ENCODE peak calls at places on chromosome 10, in nine cellular contexts. G, P, W, B, U, J, Y, E and V are unnamed samples.

GRCh38 chr10:62681211-62681940 is 123.1 kb upstream of the ADO start:
- DNase-seq in U (no peak), G (peak), W (no peak), J (no peak), Y (no peak), E (no peak), P (no peak), B (no peak), V (no peak)

GRCh38 chr10:105161767-105162166 is 520.7 kb downstream of the SORCS3 start:
- DNase-seq in W (no peak), J (no peak), U (no peak), B (no peak), E (no peak), Y (no peak), P (no peak), G (no peak), V (no peak)

GRCh38 chr10:68303849-68304412 is 27.9 kb upstream of the HNRNPH3 start:
- DNase-seq in B (no peak), G (no peak), E (no peak), P (no peak), U (no peak), Y (no peak), J (no peak), W (no peak), V (no peak)

GRCh38 chr10:50216418-50216817 is 34.9 kb downstream of the ASAH2 start:
- DNase-seq in E (no peak), U (no peak), Y (no peak), P (no peak), B (no peak), J (no peak), G (no peak), W (no peak), V (no peak)

GRCh38 chr10:819326-819725 is 112.2 kb downstream of the LARP4B start:
- DNase-seq in W (no peak), G (no peak), B (no peak), Y (no peak), P (no peak), E (no peak), U (peak), J (no peak), V (peak)

GRCh38 chr10:124332426-124332825 is 86.3 kb downstream of the OAT start:
- DNase-seq in J (no peak), U (peak), W (no peak), Y (peak), G (no peak), B (no peak), E (no peak), P (no peak), V (peak)

GRCh38 chr10:119520283-119520682 is 22.2 kb downstream of the RGS10 start:
- DNase-seq in P (no peak), J (no peak), U (no peak), W (no peak), Y (no peak), G (no peak), E (no peak), B (no peak), V (no peak)

GRCh38 chr10:63700935-63701263 is 179.7 kb downstream of the REEP3 start:
- DNase-seq in B (no peak), J (no peak), G (no peak), P (no peak), W (no peak), E (no peak), U (no peak), Y (no peak), V (no peak)

GRCh38 chr10:119980956-119981355 is 88.4 kb downstream of the SEC23IP start:
- DNase-seq in E (no peak), W (no peak), Y (no peak), P (no peak), J (no peak), G (no peak), U (no peak), B (no peak), V (no peak)

GRCh38 chr10:79610601-79611191 is at the start of gene SFTPA1:
- DNase-seq in Y (no peak), G (no peak), J (no peak), E (no peak), P (no peak), B (no peak), U (no peak), W (no peak), V (no peak)

GRCh38 chr10:70912556-70912955 is 24.2 kb upstream of the PCBD1 start:
- DNase-seq in P (no peak), Y (no peak), J (no peak), B (no peak), G (no peak), E (no peak), W (peak), U (no peak), V (no peak)

GRCh38 chr10:62763155-62763554 is 41.4 kb upstream of the ADO start:
- DNase-seq in W (no peak), P (no peak), U (no peak), B (no peak), G (no peak), J (no peak), E (no peak), Y (no peak), V (no peak)

GRCh38 chr10:74103560-74104248 is 46.9 kb downstream of the AP3M1 start:
- DNase-seq in P (peak), J (no peak), B (no peak), W (no peak), G (no peak), U (peak), E (no peak), Y (no peak), V (no peak)

GRCh38 chr10:79392506-79393176 is 45.4 kb downstream of the PPIF start:
- DNase-seq in B (no peak), G (no peak), W (peak), J (no peak), E (no peak), U (no peak), Y (no peak), P (no peak), V (no peak)

GRCh38 chr10:131845505-131846223 is 55.1 kb upstream of the PPP2R2D start:
- DNase-seq in P (no peak), J (no peak), B (no peak), Y (no peak), E (no peak), G (no peak), U (no peak), W (peak), V (no peak)

GRCh38 chr10:6591668-6592067 is 11.6 kb upstream of the PRKCQ start:
- DNase-seq in P (no peak), B (no peak), W (no peak), E (no peak), J (no peak), U (no peak), G (no peak), Y (no peak), V (no peak)

GRCh38 chr10:70902659-70903261 is 14.4 kb upstream of the PCBD1 start:
- DNase-seq in W (no peak), P (peak), Y (no peak), E (no peak), G (no peak), B (no peak), U (no peak), J (no peak), V (no peak)

GRCh38 chr10:22824520-22824919 is 103.3 kb upstream of the ARMC3 start:
- DNase-seq in Y (no peak), E (no peak), W (no peak), J (no peak), B (no peak), P (peak), U (no peak), G (no peak), V (no peak)

GRCh38 chr10:126049741-126050140 is 153.4 kb downstream of the FANK1 start:
- DNase-seq in Y (no peak), J (no peak), G (no peak), P (peak), B (no peak), U (peak), W (peak), E (no peak), V (peak)

GRCh38 chr10:60236869-60237524 is 152.7 kb downstream of the ANK3 start:
- DNase-seq in U (no peak), Y (no peak), W (peak), E (no peak), G (no peak), B (no peak), J (peak), P (no peak), V (no peak)

DNA sequence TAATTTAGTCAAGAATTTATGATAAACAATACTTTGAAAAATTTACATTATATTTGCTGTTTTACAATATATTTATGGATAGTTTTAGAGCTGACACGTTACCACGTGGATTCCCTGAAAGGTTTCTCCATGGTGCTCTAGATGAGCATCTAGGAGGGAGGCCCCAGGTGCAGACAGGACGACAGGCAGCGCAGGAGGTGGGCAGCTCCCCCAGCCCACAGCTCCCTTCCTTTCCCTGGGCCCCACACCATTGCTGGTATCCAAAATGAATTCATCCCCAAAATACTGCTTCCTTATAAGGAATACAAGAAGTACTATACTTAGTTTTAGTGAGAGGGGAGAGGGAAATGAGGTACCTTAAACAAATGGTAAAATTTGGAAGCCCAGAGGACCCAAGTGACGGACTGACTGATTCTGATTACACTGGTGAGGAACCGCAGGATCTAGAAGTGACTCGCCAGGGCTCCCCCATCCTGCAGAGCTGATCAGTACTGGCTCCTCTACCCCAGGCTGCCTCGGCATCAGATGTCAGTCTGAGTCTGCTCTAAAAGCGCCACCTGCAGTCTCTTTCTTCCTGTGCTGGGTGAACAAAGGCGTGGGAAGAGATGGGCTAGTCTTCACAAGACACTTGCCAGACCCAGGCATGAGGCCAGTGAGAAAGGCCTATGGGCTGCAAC is 89.2 kb downstream of the DLG5 start:
- DNase-seq in U (peak), W (no peak), J (no peak), B (no peak), G (peak), P (peak), E (peak), Y (no peak), V (no peak)
- TF ChIP-seq CTCF in U (peak), W (no peak), J (peak), B (no peak), G (no peak), P (peak), E (peak), Y (no peak), V (peak)

DNA sequence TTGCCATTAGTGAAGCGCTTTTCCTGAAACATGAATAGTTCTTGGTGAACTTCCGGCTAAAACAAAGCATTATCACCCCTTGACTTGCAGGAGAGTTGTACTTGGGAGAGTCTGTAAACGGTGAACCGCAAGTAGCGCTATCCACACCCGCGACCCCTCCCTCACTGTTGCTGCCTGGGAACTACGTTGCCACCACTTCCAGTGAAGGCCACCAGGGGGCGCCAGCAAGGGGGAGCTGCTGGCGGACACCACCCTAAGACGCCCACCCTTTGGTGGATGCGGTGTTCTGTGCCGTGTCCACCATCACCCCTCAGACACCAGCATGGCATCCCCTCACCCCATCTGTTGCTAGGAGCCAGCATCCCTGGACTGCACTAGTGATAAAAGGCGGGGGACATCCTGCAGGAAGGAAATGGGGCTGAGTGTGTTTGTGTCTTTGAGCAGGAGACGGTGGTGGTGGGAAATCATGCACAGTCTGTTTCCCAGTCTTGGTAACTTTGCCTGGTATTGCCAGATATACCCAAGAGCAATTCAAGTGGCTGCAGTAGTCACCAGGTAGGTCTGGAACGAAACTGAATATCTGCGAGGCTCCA is 298.2 kb downstream of the FRMD4A start:
- DNase-seq in P (no peak), U (no peak), B (no peak), Y (no peak), E (peak), W (peak), J (no peak), G (peak), V (no peak)
- TF ChIP-seq CTCF in P (peak), U (peak), B (peak), Y (peak), E (peak), W (peak), J (peak), G (peak), V (peak)

GRCh38 chr10:69885379-69886156 is 83.9 kb downstream of the COL13A1 start:
- DNase-seq in P (peak), J (no peak), U (no peak), G (no peak), E (no peak), Y (no peak), B (no peak), W (no peak), V (no peak)

GRCh38 chr10:69883680-69884375 is 82.1 kb downstream of the COL13A1 start:
- DNase-seq in J (no peak), E (no peak), G (no peak), U (no peak), W (no peak), Y (no peak), B (no peak), P (no peak), V (no peak)

GRCh38 chr10:69884686-69885085 is 83.0 kb downstream of the COL13A1 start:
- DNase-seq in P (no peak), J (no peak), G (no peak), B (no peak), U (no peak), Y (no peak), W (no peak), E (no peak), V (no peak)

GRCh38 chr10:69881202-69881601 is 79.5 kb downstream of the COL13A1 start:
- DNase-seq in P (no peak), U (no peak), Y (no peak), G (no peak), W (no peak), B (no peak), J (no peak), E (no peak), V (no peak)

DNA sequence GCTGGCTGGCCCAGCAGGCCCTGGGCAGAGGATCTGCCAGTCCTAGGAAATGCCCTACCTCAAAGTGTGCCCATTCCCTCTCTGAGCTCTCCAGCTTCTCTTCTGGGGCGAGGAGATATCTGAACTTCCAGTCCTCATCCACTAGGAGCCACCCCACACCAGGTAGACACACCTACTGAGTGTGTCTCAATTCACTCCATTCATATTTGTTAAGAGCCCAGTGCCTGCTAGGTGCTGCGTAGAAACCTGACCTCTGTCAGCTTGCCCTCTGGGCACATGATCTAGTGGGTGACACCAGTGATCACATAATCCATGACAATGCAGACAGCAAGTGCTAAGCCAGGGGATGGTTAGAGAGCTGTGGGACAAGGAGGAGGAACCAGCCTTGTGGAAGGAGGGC is 81.5 kb downstream of the COL13A1 start:
- DNase-seq in J (no peak), G (no peak), E (no peak), P (peak), Y (peak), B (no peak), W (no peak), U (no peak), V (no peak)
- TF ChIP-seq CTCF in J (peak), G (no peak), E (no peak), P (peak), Y (peak), B (no peak), W (peak), U (peak), V (no peak)

GRCh38 chr10:116740971-116741370 is 1.4 kb downstream of the HSPA12A start:
- DNase-seq in B (no peak), J (no peak), G (no peak), W (no peak), E (no peak), P (no peak), U (no peak), Y (no peak), V (no peak)

GRCh38 chr10:116741391-116742351 is 695 bp downstream of the HSPA12A start:
- DNase-seq in Y (no peak), E (no peak), J (no peak), U (no peak), P (no peak), W (no peak), B (no peak), G (no peak), V (no peak)

GRCh38 chr10:116733566-116733965 is 8.8 kb downstream of the HSPA12A start:
- DNase-seq in B (no peak), G (no peak), E (no peak), P (peak), J (no peak), W (no peak), U (no peak), Y (no peak), V (peak)

GRCh38 chr10:116738359-116738738 is 4.0 kb downstream of the HSPA12A start:
- DNase-seq in B (no peak), E (no peak), P (no peak), J (no peak), W (no peak), U (no peak), G (no peak), Y (no peak), V (no peak)

DNA sequence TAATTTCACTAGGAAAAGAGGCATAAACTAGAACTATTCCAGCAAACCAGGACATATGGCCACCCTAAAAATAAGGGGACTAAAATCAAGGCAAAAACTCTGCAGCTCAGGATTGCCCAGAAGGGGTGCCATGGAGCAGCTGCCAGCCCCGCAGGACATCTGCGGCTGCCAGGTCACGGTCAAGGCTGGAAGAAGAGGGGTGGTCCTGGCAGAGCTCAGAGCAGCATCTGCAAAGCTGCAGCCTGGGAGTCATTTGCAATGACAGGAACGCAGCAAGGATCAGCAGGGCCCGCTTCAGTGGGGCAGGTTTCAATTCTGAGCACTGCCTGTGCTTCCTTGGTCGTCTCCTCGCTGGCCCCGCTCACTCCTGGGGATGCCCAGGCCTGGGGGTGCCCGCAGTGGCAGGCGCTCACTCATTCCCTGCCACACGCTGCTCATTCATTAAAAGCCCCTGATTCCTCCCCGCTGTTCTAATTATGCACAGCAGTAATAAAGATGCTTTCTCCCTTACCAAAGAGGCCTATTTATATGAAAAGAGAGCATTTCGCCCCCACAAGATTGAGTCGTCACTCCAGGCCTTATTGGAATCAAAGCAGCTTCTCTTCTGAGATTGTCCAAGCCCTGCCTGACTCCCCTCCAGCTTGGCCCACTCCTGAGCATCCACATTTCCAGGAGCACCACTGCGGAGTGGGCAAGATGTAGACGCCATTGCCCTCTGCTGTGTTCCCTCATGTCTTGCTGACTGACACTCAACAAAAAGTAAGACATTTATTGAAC is 4.6 kb downstream of the HSPA12A start:
- DNase-seq in J (no peak), B (no peak), P (no peak), W (no peak), G (no peak), E (no peak), U (no peak), Y (no peak), V (no peak)
- TF ChIP-seq CTCF in J (no peak), B (no peak), P (peak), W (peak), G (no peak), E (peak), U (peak), Y (peak), V (peak)

DNA sequence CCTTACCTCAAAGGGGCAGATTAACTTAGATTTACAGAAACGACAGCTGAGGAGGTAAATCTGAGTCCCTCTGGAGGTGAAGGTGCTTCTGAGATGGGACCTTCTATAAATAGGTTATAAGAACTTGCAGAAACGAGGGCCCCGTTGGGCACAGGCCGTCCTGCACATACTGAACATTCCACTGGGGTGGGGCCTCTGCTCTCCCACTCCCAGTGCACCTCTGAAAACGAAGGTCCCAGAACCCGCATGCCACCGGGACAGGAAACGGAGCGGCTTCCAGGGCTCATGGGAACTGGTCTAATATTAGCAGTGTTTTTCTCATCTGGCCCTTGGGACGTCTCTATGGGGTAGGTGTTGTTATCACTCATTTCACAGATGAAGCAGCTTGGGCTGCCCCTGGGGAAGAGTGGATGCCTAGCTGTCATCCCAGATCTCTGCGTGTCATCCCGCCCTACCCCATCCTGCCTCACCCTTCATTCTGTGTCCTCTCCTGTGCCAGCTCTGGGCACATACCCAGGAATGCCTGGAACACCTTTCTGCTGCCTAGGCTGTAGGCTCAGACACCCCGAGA is 19.6 kb downstream of the C10orf62 start:
- DNase-seq in U (no peak), P (no peak), W (peak), Y (no peak), G (no peak), J (no peak), B (no peak), E (no peak), V (no peak)
- TF ChIP-seq CTCF in U (no peak), P (no peak), W (no peak), Y (no peak), G (no peak), J (no peak), B (no peak), E (no peak), V (no peak)

GRCh38 chr10:44733743-44734488 is 177.2 kb upstream of the TMEM72 start:
- DNase-seq in E (no peak), B (no peak), G (no peak), U (no peak), J (no peak), P (peak), W (no peak), Y (no peak), V (no peak)
- TF ChIP-seq CTCF in E (peak), B (no peak), G (no peak), U (peak), J (no peak), P (peak), W (peak), Y (peak), V (peak)

GRCh38 chr10:12975266-12975665 is 26.2 kb downstream of the CCDC3 start:
- DNase-seq in B (no peak), J (no peak), U (no peak), Y (no peak), G (no peak), P (peak), E (no peak), W (no peak), V (no peak)
- TF ChIP-seq CTCF in B (peak), J (peak), U (peak), Y (peak), G (no peak), P (peak), E (peak), W (no peak), V (no peak)